ENCODE peak calls at places on chromosomes 7 and 10, in five cellular contexts. I is CD4-positive, alpha-beta memory T cell; X is right lobe of liver; Q is PC-9; U is bronchial epithelial cell. A is an unnamed sample.

GRCh38 chr10:96789571-96790108 is 42.5 kb upstream of the LCOR start:
- DNase-seq in I (no peak), X (no peak), Q (no peak), U (no peak), A (no peak)

GRCh38 chr10:17915181-17915580 is 36.5 kb upstream of the SLC39A12 start:
- DNase-seq in I (no peak), X (no peak), Q (no peak), U (no peak), A (no peak)

GRCh38 chr7:77569514-77570232 is 32.6 kb downstream of the PTPN12 start:
- DNase-seq in I (no peak), X (no peak), Q (no peak), U (no peak), A (no peak)

GRCh38 chr7:116025098-116025809 is 5.3 kb downstream of the TFEC start:
- DNase-seq in I (no peak), X (no peak), Q (no peak), U (peak; percentile 55), A (no peak)

GRCh38 chr7:122902751-122903495 is 16.7 kb upstream of the CADPS2 start:
- DNase-seq in I (no peak), X (no peak), Q (no peak), U (no peak), A (no peak)

GRCh38 chr10:63365976-63366765 is 99.6 kb downstream of the JMJD1C start:
- DNase-seq in I (no peak), X (no peak), Q (no peak), U (peak; percentile 13), A (no peak)

GRCh38 chr10:127266431-127266830 is 70.0 kb upstream of the INSYN2A start:
- DNase-seq in I (no peak), X (no peak), Q (no peak), U (no peak), A (no peak)

GRCh38 chr10:31836569-31837406 is 91.8 kb downstream of the ARHGAP12 start:
- DNase-seq in I (no peak), X (no peak), Q (peak; percentile 7), U (peak; percentile 28), A (peak; percentile 70)

GRCh38 chr7:2956076-2956475 is 87.6 kb downstream of the CARD11 start:
- DNase-seq in I (no peak), X (no peak), Q (no peak), U (no peak), A (peak; percentile 13)

GRCh38 chr7:2417981-2418481 is 14.6 kb downstream of the CHST12 start:
- DNase-seq in I (peak; percentile 82), X (no peak), Q (no peak), U (no peak), A (no peak)

GRCh38 chr7:155811895-155812761 is at the start of gene SHH:
- DNase-seq in I (peak; percentile 22), X (peak; percentile 52), Q (no peak), U (no peak), A (peak; percentile 58)

GRCh38 chr10:51685768-51686167 is 13.6 kb downstream of the CSTF2T start:
- DNase-seq in I (no peak), X (no peak), Q (peak; percentile 43), U (peak; percentile 49), A (no peak)

GRCh38 chr10:114548662-114549061 is 109.4 kb downstream of the ABLIM1 start:
- DNase-seq in I (no peak), X (peak; percentile 71), Q (no peak), U (peak; percentile 58), A (peak; percentile 82)

GRCh38 chr7:127876393-127876792 is 154.8 kb downstream of the LRRC4 start:
- DNase-seq in I (no peak), X (no peak), Q (no peak), U (peak; percentile 24), A (no peak)

GRCh38 chr10:68153473-68154210 is 44.4 kb downstream of the MYPN start:
- DNase-seq in I (no peak), X (no peak), Q (peak; percentile 80), U (peak; percentile 99), A (peak; percentile 78)

GRCh38 chr10:6200588-6201510 is 1.9 kb upstream of the PFKFB3 start:
- DNase-seq in I (peak; percentile 66), X (peak; percentile 82), Q (peak; percentile 24), U (peak; percentile 35), A (peak; percentile 69)

GRCh38 chr7:107715531-107715930 is 28.4 kb upstream of the CBLL1 start:
- DNase-seq in I (no peak), X (no peak), Q (no peak), U (peak; percentile 50), A (no peak)

GRCh38 chr10:102626026-102626686 is 18.1 kb upstream of the TRIM8 start:
- DNase-seq in I (no peak), X (peak; percentile 20), Q (no peak), U (no peak), A (peak; percentile 58)

GRCh38 chr10:184911-185310 is 49.7 kb downstream of the ZMYND11 start:
- DNase-seq in I (no peak), X (no peak), Q (no peak), U (peak; percentile 10), A (no peak)

DNA sequence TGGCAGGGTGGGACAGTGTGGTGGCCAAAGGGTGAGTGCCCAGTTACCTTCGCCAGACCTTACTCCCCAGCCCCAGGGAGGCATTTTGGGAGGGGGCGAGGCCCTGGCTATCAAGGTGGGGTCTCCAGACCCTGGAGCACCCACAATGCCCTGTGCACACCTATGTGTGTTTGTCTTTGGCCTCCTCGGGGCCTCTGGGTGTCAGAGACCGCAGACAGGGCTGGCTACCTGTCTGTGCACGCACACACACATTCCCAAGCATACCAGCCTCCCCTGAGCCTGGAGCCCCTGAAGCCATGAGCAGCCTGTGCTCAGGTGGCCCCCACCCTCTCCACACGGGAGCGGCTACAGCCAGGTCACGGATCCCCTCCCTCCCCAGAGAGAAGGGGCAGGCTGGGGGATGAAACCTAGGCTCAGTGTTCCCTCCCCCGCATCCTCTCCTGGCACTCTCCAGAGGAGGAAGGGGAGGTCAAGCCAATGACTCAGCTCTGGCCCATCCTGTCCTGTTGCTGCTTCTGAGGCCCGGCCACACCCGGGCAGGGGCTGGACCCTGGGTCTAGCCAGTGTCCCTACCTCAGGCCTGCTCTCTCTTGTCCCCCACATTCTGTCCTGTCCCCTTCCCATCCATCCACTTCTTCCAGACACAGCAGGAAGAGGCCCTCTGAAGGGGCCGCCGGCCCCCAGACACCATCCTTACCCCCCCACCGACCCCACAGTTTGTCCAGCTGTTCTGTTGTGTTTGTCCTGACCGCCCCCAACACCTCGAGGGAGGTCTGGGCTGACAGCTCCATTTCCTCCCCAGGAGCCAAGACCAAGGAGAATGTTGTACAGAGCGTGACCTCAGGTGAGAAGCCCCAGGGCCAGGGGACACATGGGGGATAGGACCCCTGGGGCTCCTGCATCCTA is 685 bp downstream of the SNCG start:
- DNase-seq in I (no peak), X (peak; percentile 50), Q (peak; percentile 82), U (peak; percentile 76), A (peak; percentile 79)
- H3K4me3 ChIP-seq in I (no peak overlapping the region), X (no peak overlapping the region), Q (peak overlapping the region; percentile 72), U (peak overlapping the region; percentile 18), A (no peak overlapping the region)

GRCh38 chr7:131505636-131506557 is 50.5 kb downstream of the PODXL start:
- DNase-seq in I (no peak), X (no peak), Q (no peak), U (no peak), A (no peak)
- H3K36me3 ChIP-seq in I (no peaks in the 10 kb centered on the region), X (no peaks in the 10 kb centered on the region), Q (peaks cover 18% of the 10 kb centered on the region), U (no peaks in the 10 kb centered on the region), A (peaks cover 96% of the 10 kb centered on the region)

DNA sequence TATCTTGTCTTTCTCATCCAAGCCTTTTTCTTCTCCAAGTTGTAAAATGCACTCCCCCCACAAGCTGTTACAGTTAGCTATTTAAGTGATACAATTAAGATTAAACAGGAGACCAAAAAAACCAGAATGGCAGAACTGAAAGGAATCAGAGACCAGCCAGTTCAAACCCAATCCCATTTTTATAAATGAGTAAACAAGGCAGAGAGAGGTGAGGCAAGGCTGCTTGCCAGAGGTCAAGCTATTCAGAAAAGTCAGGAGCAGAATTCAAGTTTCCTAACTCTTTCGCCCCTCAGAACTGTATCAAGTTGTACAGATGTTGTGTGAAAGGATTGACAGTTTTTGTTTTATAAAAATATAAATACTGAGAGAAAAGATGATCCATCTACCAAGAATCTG is 90.2 kb downstream of the ZFAND4 start:
- DNase-seq in I (no peak), X (no peak), Q (no peak), U (no peak), A (no peak)
- H3K4me3 ChIP-seq in I (no peak overlapping the region), X (no peak overlapping the region), Q (no peak overlapping the region), U (no peak overlapping the region), A (no peak overlapping the region)

GRCh38 chr7:13639416-13639815 is 350.1 kb downstream of the ETV1 start:
- DNase-seq in I (no peak), X (no peak), Q (no peak), U (no peak), A (no peak)

GRCh38 chr7:13628231-13629001 is 361.1 kb downstream of the ETV1 start:
- DNase-seq in I (no peak), X (no peak), Q (no peak), U (peak; percentile 22), A (no peak)

GRCh38 chr7:13633857-13634256 is 355.6 kb downstream of the ETV1 start:
- DNase-seq in I (no peak), X (no peak), Q (no peak), U (peak; percentile 8), A (no peak)
- H3K36me3 ChIP-seq in I (no peaks in the 10 kb centered on the region), X (no peaks in the 10 kb centered on the region), Q (no peaks in the 10 kb centered on the region), U (no peaks in the 10 kb centered on the region), A (no peaks in the 10 kb centered on the region)

GRCh38 chr7:112449353-112449752 is 907 bp upstream of the IFRD1 start:
- DNase-seq in I (peak; percentile 85), X (no peak), Q (peak; percentile 44), U (peak; percentile 89), A (no peak)
- H3K4me3 ChIP-seq in I (no peak overlapping the region), X (peak overlapping the region; percentile 97), Q (peak overlapping the region; percentile 100), U (peak overlapping the region; percentile 97), A (peak overlapping the region; percentile 92)

GRCh38 chr7:143389316-143390097 is 8.4 kb downstream of the ZYX start:
- DNase-seq in I (no peak), X (peak; percentile 53), Q (no peak), U (no peak), A (peak; percentile 46)

GRCh38 chr7:143390773-143391114 is 9.6 kb downstream of the ZYX start:
- DNase-seq in I (no peak), X (no peak), Q (no peak), U (no peak), A (peak; percentile 52)

GRCh38 chr7:143388491-143389101 is 7.5 kb downstream of the ZYX start:
- DNase-seq in I (no peak), X (peak; percentile 56), Q (no peak), U (no peak), A (peak; percentile 79)

GRCh38 chr7:143391462-143392404 is 10.6 kb downstream of the ZYX start:
- DNase-seq in I (no peak), X (peak; percentile 78), Q (no peak), U (no peak), A (peak; percentile 57)

DNA sequence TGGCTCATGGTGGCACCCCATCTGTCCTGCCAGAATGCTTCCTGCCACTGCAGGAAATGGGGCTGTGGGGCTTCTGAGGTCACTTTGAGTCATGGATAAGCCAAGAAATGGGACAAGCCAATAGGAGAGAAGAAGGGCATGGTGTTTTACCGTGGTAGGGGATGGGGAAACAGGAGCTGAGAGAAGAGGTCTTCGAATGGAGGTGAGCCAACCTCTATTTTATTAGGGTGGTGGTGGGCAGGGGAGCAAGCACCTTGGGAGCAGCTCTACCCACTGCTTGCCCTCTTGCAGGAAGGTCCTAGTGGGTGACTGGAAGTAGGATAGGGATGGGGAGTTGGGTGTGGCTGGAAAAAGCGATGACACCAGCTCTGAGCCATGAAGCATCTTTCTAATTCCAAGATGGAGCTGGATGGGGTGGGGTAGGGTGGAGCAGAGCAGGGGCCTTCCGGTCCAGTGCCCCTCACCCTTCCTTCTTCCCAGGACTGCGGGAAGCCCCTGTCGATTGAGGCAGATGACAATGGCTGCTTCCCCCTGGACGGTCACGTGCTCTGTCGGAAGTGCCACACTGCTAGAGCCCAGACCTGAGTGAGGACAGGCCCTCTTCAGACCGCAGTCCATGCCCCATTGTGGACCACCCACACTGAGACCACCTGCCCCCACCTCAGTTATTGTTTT is 9.1 kb downstream of the ZYX start:
- DNase-seq in I (no peak), X (no peak), Q (no peak), U (no peak), A (peak; percentile 58)
- H3K36me3 ChIP-seq in I (peaks cover 61% of the 10 kb centered on the region), X (peaks cover 28% of the 10 kb centered on the region), Q (peaks cover 30% of the 10 kb centered on the region), U (peaks cover 53% of the 10 kb centered on the region), A (peaks cover 71% of the 10 kb centered on the region)

A was measured in endodermal cell.